ENCODE peak calls at places on chromosomes 16 and 17, in four cellular contexts. D, M, F and X are unnamed samples. For H3K4me1, the result is how much of the 10 kb centered on the place peaks cover.

GRCh38 chr17:79057727-79058400 is 16.8 kb upstream of the ENGASE start:
- DNase-seq in M (no peak), D (peak), F (no peak), X (no peak)

GRCh38 chr16:14501331-14502255 is 128.5 kb downstream of the PARN start:
- DNase-seq in D (peak), F (no peak), M (peak), X (peak)

GRCh38 chr17:45338023-45338781 is 21.4 kb upstream of the MAP3K14 start:
- DNase-seq in M (no peak), F (no peak), D (no peak), X (peak)

GRCh38 chr17:56810286-56810781 is 23.4 kb downstream of the C17orf67 start:
- DNase-seq in D (no peak), F (no peak), M (no peak), X (no peak)

GRCh38 chr17:15378243-15378642 is 36.8 kb upstream of the TEKT3 start:
- DNase-seq in D (peak), M (no peak), F (no peak), X (no peak)

GRCh38 chr17:79779088-79779529 is 1.2 kb downstream of the CBX2 start:
- DNase-seq in F (no peak), D (no peak), M (peak), X (no peak)

GRCh38 chr17:77479372-77479781 is 338.6 kb downstream of the SEC14L1 start:
- DNase-seq in M (no peak), F (no peak), D (no peak), X (peak)

GRCh38 chr16:67438824-67439393 is 8.0 kb downstream of the HSD11B2 start:
- DNase-seq in D (no peak), F (no peak), M (no peak), X (no peak)

GRCh38 chr17:39617446-39618251 is 9.1 kb upstream of the PPP1R1B start:
- DNase-seq in D (peak), M (no peak), F (no peak), X (no peak)

GRCh38 chr17:55072910-55073309 is 104.3 kb downstream of the STXBP4 start:
- DNase-seq in M (peak), D (no peak), F (no peak), X (no peak)

GRCh38 chr16:81921415-81921814 is 89.9 kb downstream of the SDR42E1 start:
- DNase-seq in D (no peak), M (no peak), F (no peak), X (no peak)

GRCh38 chr16:57071840-57072541 is 20.4 kb upstream of the CPNE2 start:
- DNase-seq in M (peak), F (no peak), D (no peak), X (no peak)

GRCh38 chr17:60159479-60159866 is 9.7 kb downstream of the CA4 start:
- DNase-seq in F (no peak), M (no peak), D (no peak), X (no peak)
- H3K4me1 ChIP-seq in F (under half), M (under half), D (under half), X (under half)

GRCh38 chr16:84603115-84603816 is 14.6 kb downstream of the COTL1 start:
- DNase-seq in D (peak), F (no peak), M (peak), X (no peak)
- H2BK12ac ChIP-seq in D (no peak), F (peak), M (peak), X (no peak)

DNA sequence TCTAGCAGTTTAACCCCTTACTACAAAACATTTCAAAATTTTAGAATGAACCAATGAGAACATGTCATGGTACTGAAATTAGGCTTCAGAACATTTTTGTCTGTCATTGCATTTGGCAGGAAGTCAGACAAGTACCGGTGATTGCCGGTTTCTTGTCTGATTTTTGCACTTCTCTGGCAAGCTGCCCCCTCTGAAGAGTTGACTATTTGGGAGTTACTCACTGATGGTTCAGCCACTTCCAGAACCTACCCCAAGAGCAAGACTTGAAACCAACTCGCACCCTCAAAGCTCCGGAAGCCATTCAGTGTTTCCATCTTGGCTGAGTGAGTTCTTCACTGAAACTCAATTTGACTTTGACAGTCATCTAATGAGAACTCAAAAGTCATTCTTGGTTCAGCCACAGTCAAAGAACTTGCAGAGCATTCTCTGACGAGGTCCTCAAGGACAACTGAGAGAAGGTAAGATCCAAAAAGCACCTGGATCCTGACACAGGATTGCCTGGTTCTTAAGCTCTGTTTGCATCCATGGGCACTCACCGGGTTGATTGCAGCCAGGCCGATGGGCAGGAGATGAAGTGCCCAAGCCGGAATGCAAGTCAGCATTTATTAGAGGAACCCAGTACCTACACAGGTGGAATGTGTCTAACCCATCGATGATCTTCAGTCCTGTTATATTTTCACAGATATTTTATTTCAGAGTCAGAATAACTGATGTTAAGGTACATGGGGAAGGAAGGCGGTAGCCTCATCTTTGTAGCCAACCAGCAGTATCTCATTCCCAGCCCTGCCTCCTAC is 93.6 kb downstream of the USP22 start:
- DNase-seq in M (no peak), F (no peak), D (no peak), X (no peak)
- H3K4me1 ChIP-seq in M (under half), F (under half), D (under half), X (under half)

GRCh38 chr17:81139428-81139827 is 25.9 kb upstream of the PVALEF start:
- DNase-seq in M (no peak), F (no peak), D (no peak), X (no peak)
- H2BK12ac ChIP-seq in M (no peak), F (no peak), D (no peak), X (no peak)

GRCh38 chr16:976389-976931 is 5.1 kb upstream of the SOX8 start:
- DNase-seq in F (no peak), M (no peak), D (no peak), X (no peak)

GRCh38 chr16:978403-978802 is 3.2 kb upstream of the SOX8 start:
- DNase-seq in F (no peak), D (peak), M (no peak), X (no peak)

GRCh38 chr16:977096-977701 is 4.4 kb upstream of the SOX8 start:
- DNase-seq in D (no peak), F (no peak), M (no peak), X (no peak)

GRCh38 chr16:979106-979505 is 2.5 kb upstream of the SOX8 start:
- DNase-seq in F (no peak), M (no peak), D (no peak), X (no peak)

GRCh38 chr16:977896-978295 is 3.7 kb upstream of the SOX8 start:
- DNase-seq in M (no peak), D (no peak), F (no peak), X (no peak)
- H3K4me1 ChIP-seq in M (under half), D (under half), F (under half), X (under half)

GRCh38 chr16:52671560-52671959 is 124.6 kb upstream of the TOX3 start:
- DNase-seq in D (no peak), M (no peak), F (no peak), X (no peak)

GRCh38 chr16:52680993-52681392 is 134.1 kb upstream of the TOX3 start:
- DNase-seq in D (no peak), M (no peak), F (no peak), X (no peak)

GRCh38 chr16:52676951-52677350 is 130.0 kb upstream of the TOX3 start:
- DNase-seq in D (no peak), F (no peak), M (no peak), X (no peak)

GRCh38 chr16:52677487-52677886 is 130.5 kb upstream of the TOX3 start:
- DNase-seq in M (no peak), D (no peak), F (no peak), X (no peak)
- H2BK12ac ChIP-seq in M (no peak), D (no peak), F (no peak), X (no peak)

DNA sequence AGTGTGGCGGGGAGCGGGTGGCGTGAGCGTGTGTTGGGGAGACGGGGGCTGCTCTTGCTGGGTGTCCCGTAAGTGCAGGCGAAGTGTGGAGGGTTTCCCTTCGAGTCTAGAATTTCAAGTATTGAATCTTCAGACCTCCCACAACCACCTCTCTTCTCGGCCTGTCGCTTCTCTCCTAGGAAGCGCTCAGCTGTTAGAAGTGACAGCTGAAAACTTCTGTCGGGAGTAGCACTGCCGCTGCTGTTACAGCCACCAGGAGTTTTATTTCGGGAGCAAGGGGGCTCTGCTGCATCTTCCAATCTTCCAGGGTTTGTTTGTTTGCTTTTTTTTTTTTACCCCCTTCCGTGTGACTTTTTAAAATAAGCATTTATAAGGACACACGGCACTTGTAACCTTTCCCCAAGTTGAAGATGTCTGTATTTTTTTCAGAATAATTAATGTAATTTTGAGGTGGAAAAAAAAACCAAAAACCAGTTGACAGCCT is 738 bp downstream of the RPS6KB1 start:
- DNase-seq in M (peak), D (peak), F (peak), X (no peak)
- H3K4me1 ChIP-seq in M (under half), D (under half), F (under half), X (under half)

GRCh38 chr17:57864273-57864672 is 14.4 kb upstream of the MRPS23 start:
- DNase-seq in F (no peak), M (no peak), D (no peak), X (no peak)
- H2BK12ac ChIP-seq in F (no peak), M (peak), D (no peak), X (no peak)

DNA sequence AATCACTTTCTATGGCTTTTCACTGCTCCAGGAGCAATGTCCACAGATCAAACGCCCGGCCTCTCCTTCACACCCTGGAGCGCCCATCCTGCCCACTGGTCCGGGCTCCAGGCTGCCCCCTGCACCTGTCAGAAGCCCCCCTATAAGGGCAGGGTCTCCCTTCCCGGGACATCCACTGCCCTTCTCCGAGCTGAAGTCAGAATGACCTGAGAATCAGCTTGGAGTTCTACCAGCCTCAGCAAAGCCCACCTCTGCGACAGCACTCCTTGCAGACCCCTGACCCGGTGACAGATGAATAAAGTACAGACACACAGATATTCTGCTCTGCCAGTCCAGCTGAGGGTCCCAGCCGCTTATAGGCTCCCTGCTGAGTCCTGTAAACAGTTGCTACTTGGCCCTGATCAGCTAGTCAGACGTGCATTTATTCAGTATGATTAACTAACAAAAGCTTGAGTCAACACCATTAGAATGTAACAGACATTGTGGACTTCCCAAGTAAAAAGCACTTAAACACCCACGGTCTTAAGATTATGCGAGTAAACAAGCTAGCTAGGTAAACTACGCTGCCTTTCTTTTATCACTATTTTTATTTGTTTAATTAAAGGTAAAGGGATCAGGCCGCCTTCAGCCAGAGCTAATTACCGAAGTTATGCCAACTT is 4.8 kb downstream of the SLC7A5 start:
- DNase-seq in M (no peak), F (no peak), D (no peak), X (no peak)
- H3K4me1 ChIP-seq in M (under half), F (under half), D (under half), X (under half)

GRCh38 chr16:4214215-4214621 is 27.7 kb downstream of the SRL start:
- DNase-seq in F (no peak), D (peak), M (peak), X (no peak)

GRCh38 chr16:4212207-4212933 is 29.5 kb downstream of the SRL start:
- DNase-seq in M (peak), F (no peak), D (no peak), X (no peak)

GRCh38 chr16:4212934-4213296 is 29.0 kb downstream of the SRL start:
- DNase-seq in D (peak), F (no peak), M (peak), X (no peak)

GRCh38 chr16:4215106-4215505 is 26.8 kb downstream of the SRL start:
- DNase-seq in M (no peak), F (no peak), D (no peak), X (no peak)

GRCh38 chr16:4213721-4214120 is 28.2 kb downstream of the SRL start:
- DNase-seq in D (no peak), F (no peak), M (no peak), X (no peak)
- H2BK12ac ChIP-seq in D (no peak), F (no peak), M (peak), X (no peak)